ENCODE peak calls at places on chromosome 18, in seven cellular contexts. I is HepG2, Y is cardiac muscle cell, Z is thoracic aorta, A is tibial artery, D is mesendoderm, S is mammary epithelial cell. O is an unnamed sample. For H3K4me1, the result is how much of the 10 kb centered on the place peaks cover.

GRCh38 chr18:77068321-77068841 is 64.2 kb downstream of the MBP start:
- DNase-seq in I (no peak), Y (peak), Z (no peak), A (no peak), D (no peak), S (peak), O (no peak)

GRCh38 chr18:5455644-5456043 is 88.2 kb downstream of the EPB41L3 start:
- DNase-seq in I (no peak), Y (peak), Z (no peak), A (no peak), D (peak), S (no peak), O (no peak)

GRCh38 chr18:46243095-46243494 is 138.9 kb downstream of the HAUS1 start:
- DNase-seq in I (no peak), Y (no peak), Z (no peak), A (no peak), D (no peak), S (no peak), O (no peak)

GRCh38 chr18:5414546-5414945 is 119.0 kb upstream of the ZBTB14 start:
- DNase-seq in I (no peak), Y (no peak), Z (no peak), A (no peak), D (peak), S (no peak), O (no peak)

GRCh38 chr18:57210101-57210661 is 63.3 kb downstream of the BOD1L2 start:
- DNase-seq in I (peak), Y (peak), Z (no peak), A (peak), D (peak), S (peak), O (peak)

GRCh38 chr18:49666045-49666444 is 104.2 kb downstream of the LIPG start:
- DNase-seq in I (no peak), Y (peak), Z (no peak), A (no peak), D (no peak), S (peak), O (no peak)

GRCh38 chr18:74818776-74819175 is 221.1 kb downstream of the ZNF407 start:
- DNase-seq in I (no peak), Y (no peak), Z (no peak), A (no peak), D (no peak), S (peak), O (no peak)

GRCh38 chr18:72407048-72407447 is 137.1 kb downstream of the CBLN2 start:
- DNase-seq in I (no peak), Y (no peak), Z (no peak), A (no peak), D (no peak), S (no peak), O (no peak)

GRCh38 chr18:12347895-12348294 is 29.1 kb downstream of the AFG3L2 start:
- DNase-seq in I (no peak), Y (no peak), Z (no peak), A (no peak), D (no peak), S (no peak), O (no peak)

GRCh38 chr18:46042571-46043123 is 29.4 kb downstream of the PSTPIP2 start:
- DNase-seq in I (no peak), Y (peak), Z (no peak), A (no peak), D (peak), S (peak), O (no peak)

GRCh38 chr18:46338761-46339160 is 234.6 kb downstream of the HAUS1 start:
- DNase-seq in I (no peak), Y (no peak), Z (no peak), A (no peak), D (no peak), S (no peak), O (no peak)

GRCh38 chr18:59096098-59096779 is 43.4 kb upstream of the SEC11C start:
- DNase-seq in I (peak), Y (no peak), Z (no peak), A (no peak), D (peak), S (no peak), O (no peak)

GRCh38 chr18:10205136-10205535 is 249.3 kb upstream of the APCDD1 start:
- DNase-seq in I (no peak), Y (peak), Z (no peak), A (no peak), D (no peak), S (no peak), O (no peak)

GRCh38 chr18:4603955-4604354 is 148.8 kb upstream of the DLGAP1 start:
- DNase-seq in I (no peak), Y (no peak), Z (no peak), A (no peak), D (peak), S (no peak), O (no peak)

GRCh38 chr18:76064998-76065397 is 430.0 kb downstream of the ZNF516 start:
- DNase-seq in I (no peak), Y (no peak), Z (no peak), A (no peak), D (peak), S (no peak), O (no peak)

GRCh38 chr18:10140928-10141327 is 227.1 kb downstream of the VAPA start:
- DNase-seq in I (peak), Y (peak), Z (no peak), A (no peak), D (no peak), S (peak), O (no peak)

GRCh38 chr18:53152478-53152877 is 812.5 kb downstream of the DCC start:
- DNase-seq in I (no peak), Y (no peak), Z (no peak), A (no peak), D (peak), S (no peak), O (no peak)

GRCh38 chr18:10329116-10329515 is 125.3 kb upstream of the APCDD1 start:
- DNase-seq in I (no peak), Y (no peak), Z (no peak), A (no peak), D (no peak), S (peak), O (no peak)

GRCh38 chr18:64886995-64887394 is 738.1 kb upstream of the LINC00305 start:
- DNase-seq in I (no peak), Y (no peak), Z (no peak), A (no peak), D (no peak), S (no peak), O (no peak)

GRCh38 chr18:38981382-38981781 is 1415.8 kb upstream of the CELF4 start:
- DNase-seq in I (no peak), Y (no peak), Z (no peak), A (no peak), D (no peak), S (no peak), O (no peak)

DNA sequence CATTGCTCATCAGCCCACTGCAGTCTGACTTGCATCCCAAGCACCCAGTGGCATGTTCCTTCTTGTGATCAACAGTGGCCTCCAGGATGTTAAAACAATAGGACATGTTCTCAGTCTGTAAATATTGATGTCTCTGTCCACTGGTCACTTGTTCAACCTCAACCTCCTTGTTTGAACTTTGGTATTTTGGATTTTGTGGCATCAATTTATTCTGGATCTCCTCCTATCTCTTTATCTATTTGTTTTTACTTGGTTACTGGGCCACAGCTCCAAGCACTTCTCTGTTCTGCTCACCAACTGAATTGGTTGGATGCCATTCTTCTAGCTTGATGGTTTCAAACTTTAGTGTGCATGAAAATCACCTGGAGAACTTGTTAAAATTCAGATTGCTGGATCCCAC is 1414.8 kb upstream of the CELF4 start:
- DNase-seq in I (no peak), Y (no peak), Z (no peak), A (no peak), D (no peak), S (no peak), O (no peak)
- H3K4me1 ChIP-seq in I (under half), Y (under half), Z (under half), A (under half), D (under half), S (under half), O (under half)

GRCh38 chr18:48164701-48165100 is 234.2 kb upstream of the SMAD2 start:
- DNase-seq in I (no peak), Y (no peak), Z (no peak), A (no peak), D (no peak), S (no peak), O (no peak)

GRCh38 chr18:48165104-48165866 is 234.8 kb upstream of the SMAD2 start:
- DNase-seq in I (peak), Y (no peak), Z (no peak), A (no peak), D (no peak), S (no peak), O (no peak)

GRCh38 chr18:48161911-48162698 is 231.6 kb upstream of the SMAD2 start:
- DNase-seq in I (no peak), Y (no peak), Z (no peak), A (no peak), D (peak), S (peak), O (no peak)

GRCh38 chr18:48164096-48164475 is 233.6 kb upstream of the SMAD2 start:
- DNase-seq in I (no peak), Y (no peak), Z (no peak), A (no peak), D (no peak), S (no peak), O (no peak)

GRCh38 chr18:48163184-48164095 is 233.0 kb upstream of the SMAD2 start:
- DNase-seq in I (no peak), Y (no peak), Z (no peak), A (no peak), D (no peak), S (no peak), O (no peak)
- H3K4me1 ChIP-seq in I (half or more), Y (under half), Z (under half), A (under half), D (under half), S (under half), O (under half)

GRCh38 chr18:55513199-55513598 is 74.8 kb downstream of the TCF4 start:
- DNase-seq in I (no peak), Y (peak), Z (no peak), A (no peak), D (no peak), S (no peak), O (no peak)
- H3K4me1 ChIP-seq in I (under half), Y (under half), Z (under half), A (under half), D (under half), S (under half), O (under half)

GRCh38 chr18:7645756-7646155 is 78.6 kb downstream of the PTPRM start:
- DNase-seq in I (no peak), Y (no peak), Z (no peak), A (no peak), D (no peak), S (peak), O (no peak)
- H3K4me1 ChIP-seq in I (under half), Y (under half), Z (under half), A (under half), D (under half), S (under half), O (under half)

DNA sequence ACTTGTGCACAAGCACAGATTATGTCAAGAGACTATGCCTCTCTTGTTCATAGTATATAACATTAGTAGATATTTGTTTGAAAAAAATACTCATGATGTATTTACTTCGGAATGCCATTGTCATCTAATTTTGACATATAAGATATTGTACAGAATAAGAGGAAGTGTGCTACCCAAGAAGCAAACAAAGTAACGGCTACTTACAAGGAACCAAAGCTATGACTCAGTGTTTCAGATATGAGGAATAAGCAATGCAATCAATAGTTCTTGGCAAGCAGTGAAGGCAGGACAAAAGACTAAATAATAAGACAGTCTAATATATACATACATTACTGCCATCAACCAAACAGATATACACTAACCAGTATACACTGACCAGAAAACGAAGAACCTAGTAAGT is 256.3 kb downstream of the CCDC178 start:
- DNase-seq in I (no peak), Y (peak), Z (no peak), A (no peak), D (no peak), S (no peak), O (no peak)
- H3K4me1 ChIP-seq in I (under half), Y (under half), Z (under half), A (under half), D (under half), S (under half), O (under half)

GRCh38 chr18:35618703-35619102 is 37.2 kb downstream of the GALNT1 start:
- DNase-seq in I (no peak), Y (no peak), Z (no peak), A (no peak), D (peak), S (no peak), O (no peak)
- H3K4me1 ChIP-seq in I (under half), Y (under half), Z (under half), A (under half), D (under half), S (under half), O (half or more)